ENCODE peak calls at places on chromosomes 13 and 19, in nine cellular contexts. U is T follicular helper cell; J is activated T-helper 1 cell treated with anti-CD3 and anti-CD28 coated beads, Interleukin-12 subunit alpha, Interleukin-12 subunit beta, Interleukin-2, Interleukin-4 antibody, amounts not matched to agents 30 ng/mL and 10 ng/mL and 1 ng/mL, durations not matched to agents 14 hours and 24 hours and 36 hours; P is T1000; X is testis; B is NCI-H1930; C is A549; G is stromal cell of bone marrow; T is CD8-positive, alpha-beta T cell. M is an unnamed sample.

GRCh38 chr19:33186431-33186830 is 7.7 kb upstream of the LRP3 start:
- DNase-seq in X (no peak), B (no peak), P (no peak), T (no peak), J (no peak), G (no peak), U (no peak), C (no peak), M (no peak)

GRCh38 chr19:55158423-55158822 is 891 bp upstream of the TNNI3 start:
- DNase-seq in T (no peak), C (no peak), X (no peak), G (no peak), U (no peak), P (no peak), J (no peak), B (no peak), M (no peak)

GRCh38 chr13:20349564-20350379 is 117.7 kb upstream of the GJB6 start:
- DNase-seq in U (no peak), X (no peak), T (no peak), J (no peak), C (no peak), P (no peak), G (peak; percentile 31), B (no peak), M (no peak)

GRCh38 chr13:41310963-41311606 is at the start of gene NAA16:
- DNase-seq in C (peak; percentile 85), P (peak; percentile 87), J (peak; percentile 92), G (peak; percentile 59), X (peak; percentile 93), U (peak; percentile 89), T (peak; percentile 95), B (peak; percentile 96), M (peak; percentile 61)

GRCh38 chr19:42130254-42130573 is 2.0 kb downstream of the POU2F2 start:
- DNase-seq in J (no peak), X (no peak), T (no peak), P (no peak), G (no peak), C (no peak), B (no peak), U (no peak), M (no peak)

GRCh38 chr19:50842130-50842529 is 8.8 kb upstream of the KLK15 start:
- DNase-seq in C (no peak), X (no peak), P (no peak), J (no peak), B (no peak), G (no peak), T (no peak), U (no peak), M (no peak)

GRCh38 chr19:2171349-2172145 is 7.8 kb downstream of the DOT1L start:
- DNase-seq in J (peak; percentile 62), P (peak; percentile 38), C (no peak), T (peak; percentile 72), B (no peak), G (no peak), U (peak; percentile 64), X (peak; percentile 55), M (no peak)

GRCh38 chr13:22076658-22077057 is 405.8 kb downstream of the FGF9 start:
- DNase-seq in C (no peak), B (no peak), G (no peak), J (no peak), X (no peak), T (no peak), U (no peak), P (no peak), M (no peak)

GRCh38 chr13:113413898-113414282 is 39.4 kb downstream of the ADPRHL1 start:
- DNase-seq in G (peak; percentile 8), U (no peak), B (no peak), T (no peak), P (no peak), J (no peak), C (no peak), X (no peak), M (no peak)

M was measured in HFF-Myc.